ENCODE peak calls at places on chromosomes 12 and 14, in nine cellular contexts. V is left ventricle myocardium inferior; A is colonic mucosa; Y is MM.1S; U is tibial artery; Z is gastrocnemius medialis; S is adrenal gland; F is CD8-positive, alpha-beta T cell; H is suprapubic skin. W is an unnamed sample. For H3K27me3, the result is how much of the 10 kb centered on the place peaks cover.

GRCh38 chr14:105025429-105025828 is 4.5 kb upstream of the CDCA4 start:
- DNase-seq in V (no peak), A (no peak), Y (no peak), U (no peak), Z (no peak), S (no peak), F (no peak), H (no peak), W (no peak)

GRCh38 chr14:64541261-64541970 is 875 bp downstream of the HSPA2 start:
- DNase-seq in V (peak), A (no peak), Y (no peak), U (no peak), Z (peak), S (no peak), F (no peak), H (peak), W (no peak)

GRCh38 chr12:110829308-110829707 is 17.5 kb upstream of the CCDC63 start:
- DNase-seq in V (no peak), A (no peak), Y (no peak), U (no peak), Z (no peak), S (no peak), F (no peak), H (no peak), W (no peak)

GRCh38 chr14:100294213-100294962 is 11.9 kb downstream of the SLC25A29 start:
- DNase-seq in V (peak), A (no peak), Y (no peak), U (peak), Z (peak), S (peak), F (no peak), H (peak), W (peak)

GRCh38 chr12:94074216-94074969 is 74.0 kb upstream of the PLXNC1 start:
- DNase-seq in V (peak), A (no peak), Y (no peak), U (peak), Z (peak), S (peak), F (no peak), H (no peak), W (no peak)

GRCh38 chr12:113127791-113128199 is 7.8 kb downstream of the RASAL1 start:
- DNase-seq in V (no peak), A (no peak), Y (no peak), U (no peak), Z (no peak), S (no peak), F (no peak), H (no peak), W (no peak)

GRCh38 chr12:92568631-92569128 is 134.1 kb upstream of the PLEKHG7 start:
- DNase-seq in V (no peak), A (no peak), Y (no peak), U (no peak), Z (no peak), S (no peak), F (no peak), H (no peak), W (no peak)

GRCh38 chr12:367972-368371 is 21.1 kb downstream of the KDM5A start:
- DNase-seq in V (no peak), A (no peak), Y (no peak), U (no peak), Z (no peak), S (no peak), F (no peak), H (no peak), W (no peak)

GRCh38 chr12:117313906-117314305 is 47.5 kb downstream of the NOS1 start:
- DNase-seq in V (no peak), A (no peak), Y (no peak), U (no peak), Z (no peak), S (no peak), F (no peak), H (no peak), W (no peak)

GRCh38 chr12:63876980-63877379 is 32.5 kb downstream of the SRGAP1 start:
- DNase-seq in V (no peak), A (no peak), Y (no peak), U (no peak), Z (no peak), S (no peak), F (no peak), H (no peak), W (no peak)

GRCh38 chr12:91778938-91779400 is 366.7 kb downstream of the BTG1 start:
- DNase-seq in V (no peak), A (peak), Y (peak), U (peak), Z (peak), S (peak), F (no peak), H (no peak), W (peak)

GRCh38 chr12:90321369-90321768 is 612.7 kb upstream of the ATP2B1 start:
- DNase-seq in V (no peak), A (no peak), Y (no peak), U (no peak), Z (no peak), S (no peak), F (no peak), H (no peak), W (no peak)

GRCh38 chr12:58413794-58414193 is 472.4 kb downstream of the ATP23 start:
- DNase-seq in V (no peak), A (no peak), Y (no peak), U (no peak), Z (no peak), S (no peak), F (no peak), H (no peak), W (no peak)

GRCh38 chr14:35963209-35963608 is 137.1 kb downstream of the BRMS1L start:
- DNase-seq in V (no peak), A (no peak), Y (no peak), U (no peak), Z (no peak), S (no peak), F (no peak), H (no peak), W (no peak)

GRCh38 chr12:69987453-69988102 is 162.6 kb downstream of the MYRFL start:
- DNase-seq in V (no peak), A (peak), Y (no peak), U (peak), Z (no peak), S (peak), F (no peak), H (no peak), W (no peak)

GRCh38 chr12:45178771-45179170 is 37.1 kb upstream of the ANO6 start:
- DNase-seq in V (no peak), A (no peak), Y (no peak), U (no peak), Z (no peak), S (no peak), F (no peak), H (no peak), W (no peak)

GRCh38 chr14:38143651-38144505 is 63.8 kb upstream of the SSTR1 start:
- DNase-seq in V (no peak), A (no peak), Y (no peak), U (no peak), Z (no peak), S (no peak), F (no peak), H (no peak), W (no peak)

GRCh38 chr14:54814076-54814475 is 88.5 kb downstream of the GCH1 start:
- DNase-seq in V (no peak), A (no peak), Y (no peak), U (no peak), Z (no peak), S (no peak), F (no peak), H (no peak), W (no peak)

GRCh38 chr12:101221301-101221700 is 11.3 kb upstream of the SLC5A8 start:
- DNase-seq in V (no peak), A (no peak), Y (no peak), U (no peak), Z (no peak), S (no peak), F (no peak), H (no peak), W (no peak)

GRCh38 chr14:33254342-33254741 is 315.7 kb downstream of the NPAS3 start:
- DNase-seq in V (no peak), A (no peak), Y (no peak), U (no peak), Z (no peak), S (no peak), F (no peak), H (no peak), W (no peak)

GRCh38 chr12:78970041-78970440 is 105.5 kb downstream of the SYT1 start:
- DNase-seq in V (no peak), A (no peak), Y (no peak), U (no peak), Z (no peak), S (no peak), F (no peak), H (no peak), W (no peak)

GRCh38 chr14:103333754-103334643 is at the start of gene EIF5:
- DNase-seq in V (peak), A (peak), Y (peak), U (peak), Z (peak), S (peak), F (peak), H (peak), W (peak)
- TF ChIP-seq CTCF in V (peak), A (no peak), Y (no peak), U (peak), Z (peak), S (no peak), F (peak), H (peak), W (no peak)

GRCh38 chr12:49540229-49541139 is 1.7 kb downstream of the KCNH3 start:
- DNase-seq in V (no peak), A (no peak), Y (no peak), U (no peak), Z (no peak), S (no peak), F (no peak), H (no peak), W (no peak)
- H3K27me3 ChIP-seq in V (half or more), A (under half), Y (under half), U (half or more), Z (under half), S (under half), F (under half), H (under half), W (under half)

GRCh38 chr12:102879144-102879763 is 37.8 kb downstream of the PAH start:
- DNase-seq in V (peak), A (no peak), Y (peak), U (peak), Z (peak), S (peak), F (no peak), H (no peak), W (peak)
- TF ChIP-seq CTCF in V (peak), A (no peak), Y (peak), U (peak), Z (no peak), S (peak), F (no peak), H (peak), W (peak)

DNA sequence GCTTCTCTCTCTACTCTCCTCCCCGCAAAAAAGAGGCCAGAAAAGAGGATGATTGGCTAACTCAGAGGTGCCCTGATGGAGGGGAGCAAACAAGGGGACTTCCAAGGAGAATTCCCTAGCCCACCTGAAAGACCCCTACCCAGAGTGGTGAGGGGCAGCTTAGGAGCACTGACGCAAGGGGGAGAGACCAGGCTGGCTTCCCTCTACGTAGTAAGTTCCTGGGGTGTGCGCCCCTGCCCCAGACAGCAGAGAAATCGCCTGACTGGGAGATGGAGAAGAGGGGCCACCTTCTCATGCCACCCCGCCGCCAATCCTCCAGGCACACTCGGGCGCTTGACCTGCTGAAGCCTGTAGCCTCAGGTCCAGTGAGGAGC is 2.1 kb upstream of the DIO3 start:
- DNase-seq in V (no peak), A (no peak), Y (no peak), U (no peak), Z (no peak), S (no peak), F (no peak), H (no peak), W (no peak)
- H3K27me3 ChIP-seq in V (half or more), A (under half), Y (under half), U (half or more), Z (under half), S (half or more), F (under half), H (half or more), W (under half)

GRCh38 chr12:25126086-25126485 is 68.9 kb downstream of the DNAI7 start:
- DNase-seq in V (no peak), A (no peak), Y (no peak), U (no peak), Z (no peak), S (no peak), F (no peak), H (no peak), W (no peak)

GRCh38 chr12:25130741-25131188 is 64.2 kb downstream of the DNAI7 start:
- DNase-seq in V (no peak), A (no peak), Y (peak), U (no peak), Z (no peak), S (no peak), F (no peak), H (no peak), W (no peak)

GRCh38 chr12:25135531-25136154 is 59.3 kb downstream of the DNAI7 start:
- DNase-seq in V (no peak), A (no peak), Y (no peak), U (no peak), Z (no peak), S (no peak), F (no peak), H (no peak), W (no peak)

GRCh38 chr12:25131270-25131669 is 63.7 kb downstream of the DNAI7 start:
- DNase-seq in V (no peak), A (no peak), Y (no peak), U (no peak), Z (no peak), S (no peak), F (no peak), H (no peak), W (no peak)
- TF ChIP-seq CTCF in V (no peak), A (no peak), Y (no peak), U (no peak), Z (no peak), S (no peak), F (no peak), H (no peak), W (no peak)

DNA sequence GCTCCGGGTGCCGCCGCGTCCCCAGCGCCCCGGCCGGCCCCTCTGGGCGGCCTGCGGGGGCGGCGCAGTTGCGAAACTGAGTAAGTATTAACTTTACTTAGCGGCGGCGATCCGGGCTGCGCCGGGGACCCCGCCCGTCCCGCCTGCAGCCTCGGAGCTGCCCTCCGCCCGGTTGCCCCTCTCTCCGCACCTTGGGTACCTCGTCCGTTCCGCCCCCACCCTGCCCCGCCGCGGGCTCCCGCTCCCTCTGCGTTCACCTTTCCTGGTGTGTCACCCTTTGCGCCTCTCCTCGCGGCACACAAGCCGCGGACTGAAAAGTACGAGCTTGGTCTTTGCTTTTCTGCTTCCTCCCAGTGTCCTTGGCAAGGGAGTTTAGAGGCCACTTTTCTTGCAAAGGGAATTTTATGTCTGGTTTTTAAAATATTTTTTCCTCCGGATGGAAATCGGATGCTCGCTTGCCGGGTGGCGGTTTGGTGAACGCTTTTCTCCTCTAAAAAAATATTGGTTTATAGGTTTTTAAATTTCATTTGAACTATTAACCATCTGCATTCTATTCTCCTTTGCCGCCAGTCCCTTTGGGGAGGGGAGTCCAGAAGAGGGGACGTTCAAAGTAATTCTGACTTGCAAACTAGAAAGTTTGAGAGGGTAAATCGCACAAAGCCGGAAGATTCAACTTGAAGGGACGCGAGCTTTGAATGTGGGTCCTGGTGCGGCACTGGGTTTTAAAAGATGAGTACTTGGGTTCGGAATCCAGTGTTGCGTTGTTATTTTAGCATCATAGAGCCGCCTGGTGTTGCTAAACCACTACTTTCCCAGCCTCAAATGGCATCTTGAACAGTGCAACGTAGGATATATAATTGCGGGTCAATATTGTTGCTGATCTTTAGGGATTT is 833 bp downstream of the RASSF8 start:
- DNase-seq in V (peak), A (peak), Y (peak), U (peak), Z (peak), S (peak), F (no peak), H (peak), W (peak)
- H3K27me3 ChIP-seq in V (under half), A (under half), Y (under half), U (under half), Z (under half), S (under half), F (under half), H (under half), W (under half)

GRCh38 chr14:21795456-21795855 is 121.8 kb upstream of the OR4E1 start:
- DNase-seq in V (no peak), A (no peak), Y (no peak), U (no peak), Z (no peak), S (no peak), F (no peak), H (no peak), W (no peak)

GRCh38 chr14:21791749-21792148 is 118.1 kb upstream of the OR4E1 start:
- DNase-seq in V (no peak), A (no peak), Y (no peak), U (no peak), Z (no peak), S (no peak), F (no peak), H (no peak), W (no peak)

GRCh38 chr14:21802441-21802840 is 128.8 kb upstream of the OR4E1 start:
- DNase-seq in V (no peak), A (no peak), Y (no peak), U (no peak), Z (no peak), S (no peak), F (no peak), H (no peak), W (no peak)

GRCh38 chr14:21796912-21797311 is 123.3 kb upstream of the OR4E1 start:
- DNase-seq in V (no peak), A (no peak), Y (no peak), U (no peak), Z (no peak), S (no peak), F (no peak), H (no peak), W (no peak)
- TF ChIP-seq CTCF in V (no peak), A (no peak), Y (no peak), U (no peak), Z (no peak), S (no peak), F (no peak), H (no peak), W (no peak)

W was measured in GM06990.